ENCODE peak calls at places on chromosome 12, in ten cellular contexts. P is CD8-positive, alpha-beta T cell; B is A549; S is body of pancreas; M is lower lobe of right lung; O is cardiac muscle cell; W is OCI-LY7; U is psoas muscle; Y is heart left ventricle; X is uterus. N is an unnamed sample.

GRCh38 chr12:92197815-92198214 is 52.2 kb upstream of the BTG1 start:
- DNase-seq in P (no peak), B (no peak), S (no peak), M (no peak), O (no peak), W (no peak), U (no peak), Y (no peak), X (no peak), N (no peak)

GRCh38 chr12:50072198-50072907 is 12.8 kb upstream of the SMARCD1 start:
- DNase-seq in P (no peak), B (no peak), S (no peak), M (no peak), O (no peak), W (no peak), U (no peak), Y (no peak), X (no peak), N (no peak)

GRCh38 chr12:57868870-57869609 is 22.5 kb upstream of the CTDSP2 start:
- DNase-seq in P (no peak), B (no peak), S (no peak), M (no peak), O (no peak), W (no peak), U (peak; percentile 56), Y (no peak), X (peak; percentile 65), N (no peak)

GRCh38 chr12:124469193-124469888 is 98.1 kb downstream of the NCOR2 start:
- DNase-seq in P (peak; percentile 45), B (peak; percentile 58), S (no peak), M (no peak), O (peak; percentile 23), W (peak; percentile 29), U (no peak), Y (no peak), X (no peak), N (no peak)

GRCh38 chr12:3697311-3697870 is 55.5 kb downstream of the CRACR2A start:
- DNase-seq in P (no peak), B (no peak), S (no peak), M (no peak), O (no peak), W (no peak), U (no peak), Y (no peak), X (no peak), N (no peak)

GRCh38 chr12:58148405-58148804 is 207.0 kb downstream of the ATP23 start:
- DNase-seq in P (no peak), B (peak; percentile 68), S (no peak), M (no peak), O (peak; percentile 67), W (no peak), U (no peak), Y (no peak), X (peak; percentile 18), N (no peak)

GRCh38 chr12:42180990-42181611 is 36.4 kb upstream of the GXYLT1 start:
- DNase-seq in P (no peak), B (no peak), S (no peak), M (no peak), O (peak; percentile 62), W (no peak), U (no peak), Y (no peak), X (no peak), N (no peak)

GRCh38 chr12:47408171-47408871 is 297.5 kb downstream of the RPAP3 start:
- DNase-seq in P (peak; percentile 24), B (peak; percentile 69), S (peak; percentile 51), M (no peak), O (no peak), W (peak; percentile 81), U (no peak), Y (no peak), X (no peak), N (no peak)

DNA sequence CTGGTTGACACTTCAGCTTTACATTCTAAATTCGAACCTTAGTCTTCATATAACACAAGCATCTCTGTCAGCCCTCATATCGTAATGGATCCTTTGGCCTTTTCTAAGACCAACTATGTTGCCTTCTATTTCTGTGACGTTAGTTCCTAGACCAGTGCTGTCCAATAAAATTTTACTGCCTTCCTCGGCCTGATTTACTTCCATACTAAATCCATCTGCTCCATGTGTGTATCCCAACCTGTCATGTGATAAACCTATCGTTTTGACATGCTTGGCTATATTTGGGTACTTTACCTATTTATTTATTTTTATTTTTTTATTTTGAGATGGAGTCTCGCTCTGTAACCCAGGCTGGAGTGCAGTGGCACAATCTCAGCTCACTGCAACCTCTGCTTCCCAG is 20.3 kb downstream of the ACAD10 start:
- DNase-seq in P (no peak), B (no peak), S (no peak), M (no peak), O (no peak), W (no peak), U (no peak), Y (no peak), X (no peak), N (no peak)
- TF ChIP-seq CTCF in P (no peak), B (no peak), S (no peak), M (no peak), O (no peak), W (no peak), U (no peak), Y (no peak), X (no peak), N (no peak)

GRCh38 chr12:133221241-133221640 is 14.4 kb downstream of the ANHX start:
- DNase-seq in P (no peak), B (no peak), S (no peak), M (no peak), O (no peak), W (no peak), U (no peak), Y (no peak), X (no peak), N (no peak)

GRCh38 chr12:133222211-133222610 is 13.5 kb downstream of the ANHX start:
- DNase-seq in P (no peak), B (no peak), S (no peak), M (no peak), O (no peak), W (no peak), U (no peak), Y (no peak), X (no peak), N (no peak)

GRCh38 chr12:133217219-133217618 is 18.5 kb downstream of the ANHX start:
- DNase-seq in P (no peak), B (no peak), S (no peak), M (no peak), O (no peak), W (no peak), U (no peak), Y (no peak), X (no peak), N (no peak)

GRCh38 chr12:133215724-133216123 is 20.0 kb downstream of the ANHX start:
- DNase-seq in P (no peak), B (no peak), S (no peak), M (no peak), O (no peak), W (no peak), U (no peak), Y (no peak), X (no peak), N (no peak)

DNA sequence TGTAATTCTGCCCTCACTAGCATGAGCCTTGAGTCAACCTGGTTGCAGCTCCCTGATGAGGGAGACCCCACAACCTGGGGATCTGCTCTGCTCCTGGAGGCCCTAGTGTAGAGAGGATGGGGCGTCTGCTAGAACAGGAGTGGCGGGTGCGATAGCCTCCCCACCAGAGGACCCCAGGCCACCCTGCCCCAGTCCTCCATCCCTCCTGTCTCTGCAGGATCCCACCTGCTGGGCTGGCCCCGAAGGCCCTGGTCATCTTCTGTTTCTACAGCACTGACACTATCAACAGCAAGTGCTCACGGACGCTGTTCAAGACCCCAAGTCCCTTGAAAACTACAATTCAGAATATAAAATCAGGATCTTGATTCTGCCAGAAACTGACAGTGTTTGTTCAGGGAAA is 15.2 kb downstream of the ANHX start:
- DNase-seq in P (no peak), B (no peak), S (no peak), M (no peak), O (no peak), W (no peak), U (no peak), Y (no peak), X (no peak), N (peak; percentile 46)
- H3K9me3 ChIP-seq in P (peaks cover 7% of the 10 kb centered on the region), B (peaks cover 81% of the 10 kb centered on the region), S (no peaks in the 10 kb centered on the region), M (peaks cover 30% of the 10 kb centered on the region), O (no peaks in the 10 kb centered on the region), W (no peaks in the 10 kb centered on the region), U (peaks cover 13% of the 10 kb centered on the region), Y (peaks cover 42% of the 10 kb centered on the region), X (no peaks in the 10 kb centered on the region), N (peaks cover 4% of the 10 kb centered on the region)

GRCh38 chr12:123388948-123389559 is 5.1 kb downstream of the KMT5A start:
- DNase-seq in P (peak; percentile 8), B (no peak), S (peak; percentile 15), M (no peak), O (no peak), W (no peak), U (peak; percentile 37), Y (no peak), X (no peak), N (no peak)
- H3K4me3 ChIP-seq in P (no peak overlapping the region), B (peak overlapping the region; percentile 89), S (no peak overlapping the region), M (peak overlapping the region; percentile 64), O (peak overlapping the region; percentile 43), W (peak overlapping the region; percentile 90), U (peak overlapping the region; percentile 73), Y (peak overlapping the region; percentile 52), X (peak overlapping the region; percentile 61), N (peak overlapping the region; percentile 69)

GRCh38 chr12:93894391-93895095 is 217.4 kb downstream of the CRADD start:
- DNase-seq in P (no peak), B (no peak), S (peak; percentile 46), M (peak; percentile 57), O (peak; percentile 86), W (no peak), U (peak; percentile 93), Y (peak; percentile 87), X (peak; percentile 77), N (peak; percentile 69)

GRCh38 chr12:93895096-93895460 is 217.9 kb downstream of the CRADD start:
- DNase-seq in P (no peak), B (no peak), S (no peak), M (no peak), O (peak; percentile 69), W (no peak), U (no peak), Y (no peak), X (no peak), N (no peak)

GRCh38 chr12:93892431-93893210 is 215.4 kb downstream of the CRADD start:
- DNase-seq in P (no peak), B (no peak), S (peak; percentile 19), M (no peak), O (no peak), W (no peak), U (no peak), Y (no peak), X (no peak), N (no peak)

GRCh38 chr12:93896962-93897361 is 219.8 kb downstream of the CRADD start:
- DNase-seq in P (no peak), B (no peak), S (no peak), M (no peak), O (no peak), W (no peak), U (no peak), Y (no peak), X (no peak), N (no peak)

DNA sequence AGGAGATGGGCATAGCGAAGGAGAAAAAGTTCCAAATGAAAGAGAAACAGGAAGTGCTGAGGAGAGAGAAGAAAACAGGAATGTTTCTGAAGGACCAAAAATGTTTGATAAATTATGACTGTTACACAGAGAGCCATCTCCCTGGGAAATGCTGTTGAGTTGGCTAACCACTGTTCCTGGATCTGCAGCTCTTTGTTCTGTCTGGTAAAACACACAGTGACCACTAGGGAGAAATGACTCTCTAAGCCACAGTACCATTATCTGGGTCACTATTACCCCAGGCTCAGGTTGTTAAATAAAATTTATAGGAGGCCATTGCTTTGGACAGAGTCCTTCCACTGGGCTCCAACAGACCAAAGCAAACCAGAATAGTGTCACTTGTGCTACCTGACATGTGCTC is 219.3 kb downstream of the CRADD start:
- DNase-seq in P (no peak), B (no peak), S (no peak), M (no peak), O (peak; percentile 41), W (peak; percentile 2), U (no peak), Y (no peak), X (no peak), N (no peak)
- TF ChIP-seq CTCF in P (no peak), B (no peak), S (no peak), M (no peak), O (peak; percentile 19), W (no peak), U (peak; percentile 13), Y (no peak), X (no peak), N (peak; percentile 16)

N was measured in upper lobe of right lung.